ENCODE peak calls at places on chromosomes 4 and X, in seven cellular contexts. N, Z, V, S, K, I and Q are unnamed samples.

GRCh38 chr4:80096175-80096850 is 23.3 kb upstream of the ANTXR2 start:
- DNase-seq in N (no peak), Z (no peak), V (no peak), S (no peak), K (no peak), I (no peak), Q (peak)

GRCh38 chrX:21996872-21997271 is 35.3 kb upstream of the PHEX start:
- DNase-seq in N (no peak), Z (peak), V (no peak), S (no peak), K (no peak), I (no peak), Q (peak)

GRCh38 chrX:54937416-54937815 is 16.8 kb downstream of the TRO start:
- DNase-seq in N (no peak), Z (no peak), V (no peak), S (no peak), K (no peak), I (no peak), Q (no peak)

GRCh38 chr4:2958446-2958845 is 4.8 kb downstream of the NOP14 start:
- DNase-seq in N (no peak), Z (peak), V (no peak), S (no peak), K (no peak), I (no peak), Q (peak)

GRCh38 chr4:144449623-144450022 is 196.3 kb upstream of the HHIP start:
- DNase-seq in N (no peak), Z (no peak), V (no peak), S (no peak), K (no peak), I (no peak), Q (peak)

GRCh38 chr4:173529505-173530325 is at the start of gene HAND2:
- DNase-seq in N (no peak), Z (peak), V (no peak), S (peak), K (no peak), I (peak), Q (peak)

GRCh38 chr4:8778301-8778700 is 93.3 kb downstream of the HMX1 start:
- DNase-seq in N (no peak), Z (no peak), V (no peak), S (no peak), K (no peak), I (no peak), Q (no peak)

GRCh38 chr4:54482529-54482961 is 175.2 kb upstream of the KIT start:
- DNase-seq in N (no peak), Z (no peak), V (no peak), S (no peak), K (no peak), I (no peak), Q (no peak)

GRCh38 chr4:15964159-15964558 is 1.2 kb upstream of the FGFBP2 start:
- DNase-seq in N (no peak), Z (no peak), V (no peak), S (no peak), K (no peak), I (no peak), Q (no peak)

GRCh38 chrX:150936556-150936955 is 38.1 kb upstream of the CD99L2 start:
- DNase-seq in N (no peak), Z (no peak), V (no peak), S (no peak), K (no peak), I (no peak), Q (no peak)

GRCh38 chrX:12771445-12772069 is 19.7 kb upstream of the PRPS2 start:
- DNase-seq in N (peak), Z (peak), V (peak), S (peak), K (peak), I (no peak), Q (peak)

GRCh38 chr4:78613522-78614311 is 62.1 kb downstream of the ANXA3 start:
- DNase-seq in N (peak), Z (no peak), V (no peak), S (no peak), K (no peak), I (no peak), Q (no peak)

GRCh38 chrX:130444641-130445336 is 43.0 kb downstream of the RBMX2 start:
- DNase-seq in N (no peak), Z (no peak), V (no peak), S (no peak), K (no peak), I (no peak), Q (no peak)

GRCh38 chr4:48071171-48071570 is 54.6 kb downstream of the NIPAL1 start:
- DNase-seq in N (no peak), Z (peak), V (no peak), S (no peak), K (no peak), I (no peak), Q (peak)

GRCh38 chr4:153248641-153249198 is 44.5 kb downstream of the TRIM2 start:
- DNase-seq in N (peak), Z (no peak), V (no peak), S (no peak), K (peak), I (no peak), Q (no peak)

GRCh38 chr4:14744346-14744745 is 257.9 kb upstream of the CPEB2 start:
- DNase-seq in N (no peak), Z (no peak), V (no peak), S (no peak), K (no peak), I (no peak), Q (no peak)

GRCh38 chrX:110284159-110284558 is 33.7 kb downstream of the AMMECR1 start:
- DNase-seq in N (no peak), Z (peak), V (no peak), S (no peak), K (no peak), I (no peak), Q (peak)

GRCh38 chrX:2710041-2710471 is 19.0 kb downstream of the CD99 start:
- DNase-seq in N (no peak), Z (peak), V (no peak), S (no peak), K (no peak), I (no peak), Q (peak)

GRCh38 chrX:101362116-101362515 is 13.6 kb upstream of the TIMM8A start:
- DNase-seq in N (no peak), Z (no peak), V (no peak), S (no peak), K (no peak), I (no peak), Q (no peak)

GRCh38 chr4:176261481-176261880 is 7.5 kb downstream of the ASB5 start:
- DNase-seq in N (no peak), Z (peak), V (no peak), S (no peak), K (no peak), I (no peak), Q (peak)

GRCh38 chr4:3710451-3711182 is 55.6 kb upstream of the ADRA2C start:
- DNase-seq in N (no peak), Z (no peak), V (no peak), S (peak), K (no peak), I (no peak), Q (peak)

GRCh38 chr4:33780952-33781655 is 2463.2 kb downstream of the ARAP2 start:
- DNase-seq in N (no peak), Z (peak), V (no peak), S (no peak), K (no peak), I (no peak), Q (peak)

GRCh38 chrX:24341795-24342194 is 18.6 kb upstream of the SUPT20HL1 start:
- DNase-seq in N (no peak), Z (peak), V (no peak), S (no peak), K (no peak), I (no peak), Q (no peak)

GRCh38 chr4:77820836-77821561 is 1.8 kb upstream of the CNOT6L start:
- DNase-seq in N (peak), Z (no peak), V (no peak), S (no peak), K (peak), I (no peak), Q (peak)

GRCh38 chrX:125005863-125006262 is 313.8 kb upstream of the TEX13C start:
- DNase-seq in N (no peak), Z (no peak), V (no peak), S (no peak), K (no peak), I (no peak), Q (no peak)

GRCh38 chr4:185005209-185005819 is 13.0 kb upstream of the HELT start:
- DNase-seq in N (peak), Z (peak), V (peak), S (peak), K (peak), I (peak), Q (peak)

GRCh38 chr4:129218897-129219296 is 122.9 kb downstream of the C4orf33 start:
- DNase-seq in N (no peak), Z (peak), V (no peak), S (no peak), K (no peak), I (no peak), Q (no peak)

GRCh38 chr4:38283724-38284123 is 323.5 kb downstream of the PTTG2 start:
- DNase-seq in N (no peak), Z (no peak), V (no peak), S (no peak), K (no peak), I (no peak), Q (no peak)